ENCODE peak calls at places on chromosomes 12 and 14, in four cellular contexts. Z is esophagus squamous epithelium, U is PC-9, B is astrocyte. N is an unnamed sample. For H3K27me3, the result is how much of the 10 kb centered on the place peaks cover.

GRCh38 chr14:41606249-41607118 is at the start of gene LRFN5:
- DNase-seq in Z (no peak), B (peak), U (peak), N (no peak)

GRCh38 chr14:75279153-75279738 is 618 bp downstream of the FOS start:
- DNase-seq in B (peak), Z (no peak), U (peak), N (no peak)

GRCh38 chr12:3256103-3256551 is 178.9 kb downstream of the TSPAN9 start:
- DNase-seq in U (no peak), B (no peak), Z (no peak), N (no peak)

GRCh38 chr14:88668448-88669116 is 105.7 kb downstream of the ZC3H14 start:
- DNase-seq in U (no peak), B (no peak), Z (no peak), N (no peak)

GRCh38 chr14:80669416-80669815 is 272.1 kb downstream of the CEP128 start:
- DNase-seq in U (no peak), B (peak), Z (no peak), N (no peak)

GRCh38 chr12:126538888-126539287 is 1473.7 kb downstream of the AACS start:
- DNase-seq in B (no peak), U (no peak), Z (no peak), N (no peak)

GRCh38 chr14:84814391-84814790 is 715.6 kb upstream of the FLRT2 start:
- DNase-seq in B (no peak), U (no peak), Z (no peak), N (no peak)

GRCh38 chr12:92363295-92364146 is 217.9 kb upstream of the BTG1 start:
- DNase-seq in B (peak), U (no peak), Z (no peak), N (no peak)

GRCh38 chr12:111412007-111412829 is 6.5 kb downstream of the SH2B3 start:
- DNase-seq in U (no peak), B (no peak), Z (no peak), N (no peak)

GRCh38 chr12:92208613-92209121 is 63.0 kb upstream of the BTG1 start:
- DNase-seq in U (peak), B (peak), Z (no peak), N (peak)

GRCh38 chr12:127179199-127179598 is 1087.8 kb upstream of the TMEM132C start:
- DNase-seq in B (no peak), U (no peak), Z (no peak), N (no peak)

GRCh38 chr12:110860833-110861291 is 14.1 kb downstream of the CCDC63 start:
- DNase-seq in Z (no peak), U (no peak), B (no peak), N (no peak)

GRCh38 chr14:64775081-64775777 is 71.0 kb downstream of the PLEKHG3 start:
- DNase-seq in B (no peak), U (no peak), Z (no peak), N (no peak)

GRCh38 chr14:23141706-23142467 is 22.8 kb upstream of the CEBPE start:
- DNase-seq in B (peak), U (peak), Z (no peak), N (no peak)

GRCh38 chr14:65006251-65006721 is 19.6 kb downstream of the FNTB start:
- DNase-seq in U (peak), Z (no peak), B (peak), N (no peak)

GRCh38 chr14:105503918-105504692 is 13.1 kb downstream of the TEDC1 start:
- DNase-seq in Z (no peak), B (no peak), U (no peak), N (no peak)

GRCh38 chr12:78209851-78210493 is 379.3 kb downstream of the NAV3 start:
- DNase-seq in Z (no peak), B (no peak), U (no peak), N (no peak)

GRCh38 chr12:19561411-19561961 is 122.2 kb downstream of the AEBP2 start:
- DNase-seq in U (no peak), B (no peak), Z (no peak), N (no peak)

GRCh38 chr14:95889236-95889979 is 12.8 kb downstream of the TUNAR start:
- DNase-seq in Z (no peak), B (no peak), U (no peak), N (no peak)

GRCh38 chr14:21205026-21205677 is 49.3 kb upstream of the OR5AU1 start:
- DNase-seq in Z (no peak), B (no peak), U (no peak), N (no peak)

GRCh38 chr12:130764073-130764472 is 48.0 kb upstream of the RIMBP2 start:
- DNase-seq in U (no peak), Z (no peak), B (peak), N (no peak)

GRCh38 chr12:23128462-23128861 is 503.5 kb downstream of the ETNK1 start:
- DNase-seq in B (no peak), U (no peak), Z (no peak), N (no peak)

GRCh38 chr14:103659631-103660030 is 30.6 kb downstream of the KLC1 start:
- DNase-seq in Z (no peak), U (no peak), B (no peak), N (no peak)

GRCh38 chr14:50403433-50403832 is 6.8 kb upstream of the CDKL1 start:
- DNase-seq in Z (no peak), B (no peak), U (no peak), N (no peak)

GRCh38 chr12:107319536-107320030 is 226.2 kb upstream of the CRY1 start:
- DNase-seq in B (no peak), Z (no peak), U (no peak), N (no peak)

GRCh38 chr12:124551268-124552144 is 15.9 kb downstream of the NCOR2 start:
- DNase-seq in B (no peak), U (peak), Z (no peak), N (no peak)

DNA sequence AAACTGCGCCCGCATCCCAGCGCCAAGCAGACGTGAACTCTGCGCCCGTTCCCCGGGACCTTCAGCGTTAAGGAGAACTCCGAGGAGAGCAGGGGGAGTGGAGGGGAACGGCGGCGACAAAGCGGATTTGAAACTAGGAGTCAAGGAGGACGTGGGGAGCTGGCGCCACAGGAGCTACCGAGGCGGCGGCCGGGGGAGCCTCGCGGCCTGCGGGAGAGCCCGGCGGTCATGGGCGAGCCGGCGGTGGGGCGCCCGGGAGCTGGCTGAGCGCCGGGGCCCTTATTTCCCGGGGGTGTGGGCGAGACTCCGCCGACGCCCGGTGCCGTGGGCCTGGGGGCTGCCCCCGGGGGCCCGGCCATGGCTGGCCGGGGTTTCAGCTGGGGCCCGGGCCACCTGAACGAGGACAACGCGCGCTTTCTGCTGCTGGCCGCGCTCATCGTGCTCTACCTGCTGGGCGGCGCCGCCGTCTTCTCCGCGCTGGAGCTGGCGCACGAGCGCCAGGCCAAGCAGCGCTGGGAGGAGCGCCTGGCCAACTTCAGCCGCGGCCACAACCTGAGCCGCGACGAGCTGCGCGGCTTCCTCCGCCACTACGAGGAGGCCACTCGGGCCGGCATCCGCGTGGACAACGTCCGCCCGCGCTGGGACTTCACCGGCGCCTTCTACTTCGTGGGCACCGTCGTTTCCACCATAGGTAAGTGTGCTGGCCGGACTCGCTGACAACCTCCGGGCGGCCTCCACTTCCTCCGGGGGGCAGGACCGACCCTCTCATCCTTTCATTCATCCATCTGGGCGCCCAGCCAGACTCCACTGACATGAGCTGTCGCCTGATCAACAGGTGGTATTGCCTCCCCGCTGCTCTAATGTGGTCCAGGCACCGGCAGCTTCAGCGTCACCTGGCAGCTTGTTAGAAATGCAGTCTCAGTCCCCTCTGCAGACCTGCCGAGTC is at the start of gene KCNK13:
- DNase-seq in U (no peak), Z (no peak), B (no peak), N (no peak)
- H3K27me3 ChIP-seq in U (under half), Z (under half), B (under half), N (half or more)

GRCh38 chr12:6849976-6850560 is 1.0 kb downstream of the CDCA3 start:
- DNase-seq in U (no peak), Z (no peak), B (no peak), N (no peak)
- H3K4me3 ChIP-seq in U (peak), Z (no peak), B (peak), N (peak)

GRCh38 chr12:112963227-112963861 is 15.0 kb upstream of the OAS2 start:
- DNase-seq in B (no peak), U (no peak), Z (no peak), N (no peak)

GRCh38 chr12:112965643-112966042 is 12.7 kb upstream of the OAS2 start:
- DNase-seq in Z (no peak), U (no peak), B (no peak), N (no peak)

GRCh38 chr12:112964067-112964670 is 14.2 kb upstream of the OAS2 start:
- DNase-seq in U (no peak), B (no peak), Z (no peak), N (no peak)

GRCh38 chr12:112962561-112962960 is 15.8 kb upstream of the OAS2 start:
- DNase-seq in B (no peak), U (no peak), Z (no peak), N (no peak)

DNA sequence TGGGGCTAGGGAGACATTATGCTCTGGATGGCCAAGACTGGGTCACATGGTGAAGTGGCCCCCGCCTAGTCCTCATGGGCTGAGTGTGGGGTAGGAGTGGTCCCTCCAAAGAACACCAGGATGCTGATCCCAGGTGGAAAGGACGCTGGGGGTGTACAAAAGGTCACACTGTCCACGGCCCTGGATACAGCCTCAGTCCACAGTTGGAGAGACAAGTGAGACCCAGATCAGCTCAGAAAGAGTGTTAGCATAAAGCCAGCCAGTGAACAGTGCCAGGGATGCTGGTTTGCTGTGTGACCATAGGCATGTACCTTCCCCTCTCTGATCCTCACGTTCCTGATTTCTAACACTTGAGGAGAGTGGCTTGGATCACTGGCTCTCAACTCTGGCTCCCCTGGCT is 13.4 kb upstream of the OAS2 start:
- DNase-seq in U (no peak), B (no peak), Z (no peak), N (no peak)
- TF ChIP-seq CTCF in U (no peak), B (no peak), Z (no peak), N (no peak)

GRCh38 chr14:99606359-99606758 is 2.4 kb upstream of the CCDC85C start:
- DNase-seq in B (no peak), Z (no peak), U (no peak), N (no peak)
- H3K27me3 ChIP-seq in B (under half), Z (under half), U (under half), N (under half)

DNA sequence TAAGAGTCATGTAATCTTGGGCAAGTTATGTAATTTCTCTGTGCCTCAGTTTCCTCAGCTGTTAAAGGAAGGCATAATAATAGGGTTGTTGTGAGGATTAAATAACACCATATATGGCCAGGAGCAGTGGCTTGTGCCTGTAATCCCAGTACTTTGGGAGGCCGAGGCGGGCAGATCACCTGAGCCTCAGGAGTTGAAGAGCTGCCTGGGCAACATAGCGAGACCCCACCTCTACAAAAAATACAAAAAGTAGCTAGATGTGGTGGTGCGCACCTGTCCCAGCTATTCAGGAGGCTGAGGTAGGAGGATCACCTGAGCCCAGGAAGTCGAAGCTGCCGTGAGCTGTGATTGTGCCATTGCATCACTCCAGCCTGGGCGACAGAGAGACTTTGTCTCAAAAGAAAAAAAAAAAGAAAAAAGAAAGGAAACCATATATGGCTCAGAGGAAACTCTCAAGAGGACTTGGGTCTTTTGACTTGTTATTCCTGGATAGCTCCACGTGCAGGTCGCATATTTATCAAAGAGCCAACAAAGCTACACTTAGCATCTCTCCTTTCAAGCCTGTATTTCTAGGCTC is 6.9 kb downstream of the GPRC5A start:
- DNase-seq in U (no peak), B (no peak), Z (no peak), N (no peak)
- H3K4me3 ChIP-seq in U (peak), B (no peak), Z (no peak), N (no peak)

GRCh38 chr14:66121859-66122258 is 364.3 kb upstream of the CCDC196 start:
- DNase-seq in U (no peak), B (no peak), Z (no peak), N (no peak)
- TF ChIP-seq CTCF in U (no peak), B (no peak), Z (no peak), N (no peak)

GRCh38 chr12:132182206-132182710 is 38.0 kb downstream of the NOC4L start:
- DNase-seq in B (no peak), U (no peak), Z (no peak), N (no peak)
- H3K27me3 ChIP-seq in B (under half), U (half or more), Z (under half), N (half or more)

DNA sequence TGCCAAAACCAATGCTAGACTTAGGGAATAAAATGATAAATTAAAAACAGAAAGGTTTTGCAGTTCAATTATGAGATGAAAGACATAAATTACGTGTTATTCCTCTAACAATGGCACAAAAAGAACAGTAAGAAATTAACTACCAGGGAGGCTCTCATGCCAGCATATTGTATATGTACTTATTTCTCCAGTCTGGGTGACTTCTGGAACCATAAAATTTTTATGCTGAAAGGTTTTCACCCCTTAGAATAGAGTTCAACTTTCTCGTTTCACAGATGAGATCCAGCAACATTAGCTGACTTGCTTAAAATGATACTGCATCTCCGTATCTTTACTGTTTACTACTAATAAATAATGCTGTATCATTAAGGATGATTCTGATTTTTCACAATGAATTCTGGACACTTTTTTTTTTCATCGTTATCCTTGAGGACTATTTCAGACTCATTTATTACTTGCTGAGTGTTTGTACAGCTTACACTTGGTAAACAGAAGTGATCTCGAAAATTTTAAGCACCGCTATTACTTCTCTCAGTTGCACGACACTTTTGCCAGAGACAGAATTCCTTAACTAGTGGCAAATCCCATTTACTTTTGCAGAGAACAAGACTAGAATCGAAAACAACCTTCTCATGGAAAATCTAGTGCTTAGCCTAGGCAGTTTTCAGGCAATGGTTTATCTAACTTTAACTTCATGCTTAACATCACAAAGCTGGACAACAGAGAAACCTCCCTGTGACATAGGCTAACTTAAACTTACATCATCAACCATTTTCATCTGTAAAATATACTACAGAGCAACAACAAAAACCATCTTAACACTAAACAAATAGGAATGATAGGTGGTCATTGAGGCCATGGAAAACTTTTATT is 2.7 kb downstream of the RSRC2 start:
- DNase-seq in Z (no peak), B (no peak), U (no peak), N (no peak)
- H3K4me3 ChIP-seq in Z (peak), B (peak), U (peak), N (peak)

N was measured in kidney epithelial cell.